ENCODE peak calls at places on chromosomes 16 and 17, in ten cellular contexts. P is fibroblast of villous mesenchyme, Q is aorta, M is left ventricle myocardium inferior, S is testis, Z is DND-41, Y is cardiac fibroblast, R is prostate gland, D is PC-3, U is AG09309. G is an unnamed sample.

GRCh38 chr17:57284984-57285646 is 28.8 kb downstream of the MSI2 start:
- DNase-seq in Z (peak), M (no peak), D (no peak), P (no peak), Q (no peak), Y (no peak), U (no peak), R (no peak), S (peak), G (no peak)

GRCh38 chr16:9422769-9423513 is 331.5 kb downstream of the HAPSTR1 start:
- DNase-seq in U (no peak), D (no peak), M (no peak), P (no peak), Q (no peak), R (no peak), Y (no peak), Z (no peak), S (no peak), G (no peak)

GRCh38 chr16:88477631-88478030 is 24.6 kb downstream of the ZFPM1 start:
- DNase-seq in D (no peak), R (no peak), U (no peak), Q (no peak), Z (no peak), M (no peak), P (no peak), S (no peak), Y (no peak), G (no peak)

GRCh38 chr17:39925282-39926134 is 1.9 kb downstream of the ORMDL3 start:
- DNase-seq in R (no peak), Y (no peak), U (no peak), M (no peak), Z (peak), P (no peak), D (no peak), Q (no peak), S (no peak), G (no peak)

GRCh38 chr17:46889992-46890564 is 32.9 kb upstream of the GOSR2 start:
- DNase-seq in R (no peak), M (no peak), Y (no peak), Q (peak), D (no peak), S (no peak), Z (no peak), P (no peak), U (no peak), G (no peak)

GRCh38 chr17:38844261-38844757 is 9.2 kb downstream of the RPL23 start:
- DNase-seq in R (no peak), Z (no peak), U (no peak), Y (peak), D (no peak), S (no peak), Q (no peak), M (no peak), P (peak), G (no peak)

GRCh38 chr17:45308016-45308365 is 8.8 kb downstream of the MAP3K14 start:
- DNase-seq in D (no peak), Y (no peak), M (no peak), R (no peak), P (no peak), Z (no peak), U (no peak), Q (no peak), S (no peak), G (no peak)

GRCh38 chr16:15676506-15676905 is 26.5 kb downstream of the NDE1 start:
- DNase-seq in Q (no peak), U (no peak), D (no peak), M (no peak), Z (no peak), R (no peak), P (no peak), S (no peak), Y (no peak), G (no peak)

DNA sequence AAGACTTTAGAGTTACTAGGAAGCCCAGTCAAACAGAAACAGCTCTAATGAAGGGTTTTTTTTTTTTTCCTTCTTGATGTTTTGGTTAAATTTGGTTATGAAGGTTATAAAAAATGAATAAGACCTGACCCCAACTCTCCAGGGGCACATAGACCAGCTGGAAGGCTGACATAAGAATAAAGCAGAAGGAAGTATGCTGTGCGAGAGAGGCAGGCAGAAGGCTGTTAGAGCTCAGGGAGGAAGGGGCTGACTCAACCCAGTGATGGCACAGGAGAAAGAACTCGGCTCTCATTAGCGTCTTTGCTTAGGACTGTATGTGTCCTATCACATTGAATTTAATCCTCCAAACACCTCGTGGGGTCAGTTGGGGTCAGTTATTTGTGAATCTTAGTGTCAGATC is 474.6 kb downstream of the PMP22 start:
- DNase-seq in D (no peak), R (no peak), U (no peak), P (no peak), Q (no peak), Z (no peak), Y (peak), M (no peak), S (no peak), G (peak)
- H3K4me3 ChIP-seq in D (no peak), R (no peak), U (no peak), P (no peak), Q (no peak), Z (no peak), Y (no peak), M (no peak), S (no peak), G (no peak)

DNA sequence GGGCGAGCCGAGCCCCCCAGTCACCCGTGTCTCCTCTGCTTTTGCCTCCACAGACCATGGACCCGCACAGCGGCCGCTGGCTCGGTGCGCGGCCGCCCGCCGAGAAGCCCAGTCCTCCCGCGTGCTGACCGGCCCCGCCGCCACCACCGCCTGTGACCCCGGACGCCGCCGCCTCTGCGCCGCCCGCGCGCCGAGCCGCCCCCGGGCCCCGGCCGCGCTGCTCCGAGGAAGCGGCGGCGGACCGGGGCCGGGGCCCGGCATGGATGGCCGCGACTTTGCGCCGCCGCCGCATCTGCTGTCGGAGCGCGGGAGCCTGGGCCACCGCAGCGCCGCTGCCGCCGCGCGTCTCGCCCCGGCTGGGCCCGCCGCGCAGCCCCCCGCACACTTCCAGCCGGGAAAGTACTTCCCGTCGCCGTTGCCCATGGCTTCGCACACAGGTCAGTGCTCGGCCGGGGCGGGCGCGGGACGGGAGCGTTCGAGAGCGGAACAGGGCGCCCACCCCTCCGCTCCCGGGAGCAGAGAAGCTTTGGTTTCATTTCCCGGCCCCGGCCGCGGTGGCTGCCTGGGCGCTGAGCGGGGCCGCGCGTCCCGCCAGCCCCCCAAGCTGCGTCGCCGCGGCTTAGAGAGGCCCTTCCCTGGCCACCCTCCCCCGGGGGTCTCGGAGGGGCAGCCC is 4.4 kb downstream of the BAHCC1 start:
- DNase-seq in Q (no peak), R (no peak), Y (peak), M (peak), S (no peak), D (peak), Z (peak), U (no peak), P (peak), G (no peak)
- H3K4me3 ChIP-seq in Q (peak), R (peak), Y (peak), M (peak), S (peak), D (peak), Z (no peak), U (peak), P (peak), G (peak)

GRCh38 chr17:82269882-82270500 is 3.5 kb downstream of the CSNK1D start:
- DNase-seq in Q (no peak), M (no peak), R (no peak), Z (no peak), Y (no peak), D (no peak), S (no peak), U (no peak), P (no peak), G (no peak)

GRCh38 chr17:82269138-82269881 is 4.2 kb downstream of the CSNK1D start:
- DNase-seq in U (no peak), D (no peak), R (no peak), Y (no peak), M (no peak), Z (no peak), S (no peak), Q (no peak), P (no peak), G (no peak)

GRCh38 chr17:82270651-82271050 is 2.8 kb downstream of the CSNK1D start:
- DNase-seq in S (no peak), U (no peak), D (no peak), Y (no peak), Q (no peak), M (no peak), Z (no peak), P (no peak), R (no peak), G (no peak)

GRCh38 chr17:82272495-82273326 is 789 bp downstream of the CSNK1D start:
- DNase-seq in S (peak), D (no peak), U (no peak), Y (no peak), Z (peak), Q (peak), R (no peak), P (peak), M (peak), G (no peak)

GRCh38 chr17:82271401-82271800 is 2.1 kb downstream of the CSNK1D start:
- DNase-seq in S (no peak), P (no peak), Q (no peak), U (no peak), M (no peak), Y (no peak), D (no peak), Z (no peak), R (no peak), G (no peak)
- H3K4me3 ChIP-seq in S (no peak), P (peak), Q (no peak), U (no peak), M (peak), Y (no peak), D (peak), Z (no peak), R (no peak), G (no peak)

GRCh38 chr16:56969769-56970168 is 8.0 kb downstream of the CETP start:
- DNase-seq in P (no peak), S (no peak), M (no peak), D (no peak), U (no peak), Z (no peak), R (no peak), Q (no peak), Y (no peak), G (no peak)

GRCh38 chr16:56972898-56973689 is 11.3 kb downstream of the CETP start:
- DNase-seq in Z (no peak), U (no peak), R (no peak), M (no peak), D (no peak), Q (no peak), P (no peak), S (no peak), Y (no peak), G (no peak)

GRCh38 chr16:56972403-56972802 is 10.7 kb downstream of the CETP start:
- DNase-seq in M (no peak), Z (no peak), S (no peak), R (no peak), D (no peak), Q (no peak), Y (no peak), P (no peak), U (no peak), G (no peak)

GRCh38 chr16:56971768-56972043 is 10.0 kb downstream of the CETP start:
- DNase-seq in S (no peak), R (no peak), D (no peak), Z (no peak), Q (no peak), M (no peak), P (no peak), U (no peak), Y (no peak), G (no peak)

GRCh38 chr16:56970934-56971767 is 9.4 kb downstream of the CETP start:
- DNase-seq in S (no peak), D (no peak), Y (no peak), Z (no peak), P (no peak), R (no peak), M (no peak), Q (no peak), U (no peak), G (no peak)
- H3K4me3 ChIP-seq in S (no peak), D (no peak), Y (no peak), Z (no peak), P (no peak), R (no peak), M (no peak), Q (no peak), U (no peak), G (no peak)

DNA sequence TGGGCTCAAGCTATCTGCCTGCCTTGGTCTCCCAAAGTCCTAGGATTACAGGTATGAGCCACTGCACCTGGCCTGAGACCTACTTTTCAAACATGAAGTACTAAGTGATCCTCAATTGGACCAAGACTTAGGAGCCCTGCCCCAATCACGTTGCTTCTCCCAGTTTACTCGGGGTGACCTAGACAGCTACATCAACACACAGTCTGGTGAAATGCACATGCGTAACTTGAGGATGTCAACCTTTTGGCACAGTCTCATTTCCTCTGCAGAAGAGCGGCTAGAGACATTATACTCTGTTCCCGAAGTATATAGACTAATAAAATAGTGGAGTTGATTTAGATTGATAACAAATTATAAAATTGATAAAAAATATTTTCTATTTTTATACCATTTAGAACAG is 17.1 kb downstream of the FTO start:
- DNase-seq in S (no peak), U (no peak), Z (no peak), Y (no peak), R (no peak), D (no peak), M (no peak), Q (no peak), P (no peak), G (no peak)
- H3K4me3 ChIP-seq in S (no peak), U (no peak), Z (no peak), Y (no peak), R (no peak), D (no peak), M (no peak), Q (no peak), P (no peak), G (no peak)

GRCh38 chr17:80103061-80103481 is 1.7 kb downstream of the GAA start:
- DNase-seq in D (no peak), S (no peak), Y (no peak), U (no peak), R (no peak), M (no peak), Z (no peak), Q (no peak), P (no peak), G (no peak)
- H3K4me3 ChIP-seq in D (no peak), S (no peak), Y (no peak), U (no peak), R (no peak), M (no peak), Z (no peak), Q (no peak), P (no peak), G (no peak)

GRCh38 chr17:76102944-76103273 is 678 bp downstream of the EXOC7 start:
- DNase-seq in M (no peak), D (peak), P (peak), U (no peak), Z (no peak), Y (no peak), Q (no peak), R (peak), S (no peak), G (no peak)
- H3K4me3 ChIP-seq in M (peak), D (peak), P (peak), U (peak), Z (peak), Y (peak), Q (peak), R (peak), S (peak), G (peak)

GRCh38 chr16:84502581-84502980 is 1.9 kb downstream of the MEAK7 start:
- DNase-seq in Z (no peak), S (no peak), Q (no peak), R (no peak), M (no peak), P (no peak), D (peak), Y (peak), U (no peak), G (no peak)
- H3K4me3 ChIP-seq in Z (no peak), S (no peak), Q (no peak), R (no peak), M (no peak), P (no peak), D (peak), Y (no peak), U (no peak), G (no peak)

G was measured in skeletal muscle cell.